ENCODE peak calls at places on chromosomes 11 and 22, in eight cellular contexts. K is prostate gland, P is heart left ventricle, F is AG04450, E is pancreas, H is esophagus squamous epithelium, B is spleen, J is DND-41. M is an unnamed sample.

GRCh38 chr11:81578571-81578970 is 1155.1 kb downstream of the FAM181B start:
- DNase-seq in F (no peak), B (no peak), K (no peak), H (no peak), J (no peak), P (no peak), E (no peak), M (no peak)

GRCh38 chr11:92240946-92241345 is 16.3 kb downstream of the FAT3 start:
- DNase-seq in H (no peak), B (no peak), J (no peak), P (no peak), F (no peak), K (no peak), E (no peak), M (no peak)

GRCh38 chr22:24975125-24975640 is 22.7 kb downstream of the KIAA1671 start:
- DNase-seq in P (no peak), K (no peak), J (no peak), F (no peak), H (no peak), E (no peak), B (no peak), M (no peak)

GRCh38 chr11:11782532-11783110 is 59.2 kb upstream of the USP47 start:
- DNase-seq in B (no peak), F (no peak), K (peak; percentile 88), J (no peak), H (no peak), P (no peak), E (no peak), M (no peak)

GRCh38 chr11:132064987-132065620 is 694.7 kb downstream of the NTM start:
- DNase-seq in B (no peak), P (no peak), K (no peak), J (no peak), F (peak; percentile 92), E (no peak), H (no peak), M (no peak)

GRCh38 chr11:86688398-86689179 is 16.2 kb upstream of the ME3 start:
- DNase-seq in K (no peak), J (no peak), P (no peak), H (no peak), B (no peak), F (peak; percentile 55), E (no peak), M (no peak)

GRCh38 chr22:39240841-39241631 is 3.7 kb downstream of the PDGFB start:
- DNase-seq in F (no peak), B (no peak), H (no peak), P (peak; percentile 60), E (peak; percentile 78), K (peak; percentile 83), J (no peak), M (peak; percentile 45)

GRCh38 chr11:66868726-66869291 is 11.9 kb downstream of the LRFN4 start:
- DNase-seq in K (no peak), F (no peak), P (no peak), J (no peak), B (peak; percentile 92), H (peak; percentile 27), E (peak; percentile 79), M (peak; percentile 61)

GRCh38 chr11:20474176-20474950 is 86.8 kb downstream of the PRMT3 start:
- DNase-seq in K (no peak), B (no peak), E (no peak), P (no peak), H (no peak), J (no peak), F (no peak), M (no peak)

GRCh38 chr22:45915151-45915550 is 61.8 kb downstream of the WNT7B start:
- DNase-seq in F (no peak), B (no peak), H (no peak), K (no peak), P (no peak), E (peak; percentile 18), J (no peak), M (no peak)

GRCh38 chr11:126197277-126197939 is 14.0 kb downstream of the RPUSD4 start:
- DNase-seq in F (peak; percentile 39), H (no peak), P (no peak), B (peak; percentile 24), J (no peak), K (no peak), E (no peak), M (no peak)

GRCh38 chr11:128399722-128400121 is 187.6 kb downstream of the ETS1 start:
- DNase-seq in H (no peak), F (no peak), J (no peak), E (no peak), K (no peak), B (no peak), P (no peak), M (no peak)

GRCh38 chr11:1310772-1311468 is 1.5 kb upstream of the TOLLIP start:
- DNase-seq in K (no peak), F (no peak), J (no peak), E (no peak), B (peak; percentile 89), P (no peak), H (no peak), M (no peak)

GRCh38 chr11:30919389-30920172 is 333.4 kb upstream of the MPPED2 start:
- DNase-seq in J (no peak), P (no peak), E (no peak), H (no peak), F (no peak), B (no peak), K (no peak), M (no peak)

GRCh38 chr11:64353101-64353738 is 5.7 kb upstream of the RPS6KA4 start:
- DNase-seq in K (no peak), F (no peak), E (peak; percentile 45), B (no peak), H (no peak), P (no peak), J (no peak), M (no peak)

GRCh38 chr22:32920032-32920628 is 118.6 kb downstream of the TIMP3 start:
- DNase-seq in B (no peak), E (no peak), K (no peak), F (peak; percentile 8), P (peak; percentile 47), H (no peak), J (no peak), M (no peak)

GRCh38 chr11:119661226-119661625 is 67.8 kb downstream of the NECTIN1 start:
- DNase-seq in H (no peak), K (no peak), P (no peak), E (no peak), J (no peak), F (no peak), B (no peak), M (no peak)

GRCh38 chr11:38323961-38324761 is 1726.1 kb upstream of the RAG2 start:
- DNase-seq in P (no peak), F (no peak), E (no peak), J (no peak), H (no peak), B (no peak), K (no peak), M (no peak)

GRCh38 chr22:47593911-47594311 is 831.5 kb downstream of the TBC1D22A start:
- DNase-seq in J (no peak), E (no peak), H (no peak), B (no peak), F (no peak), K (no peak), P (no peak), M (no peak)
- H3K9me3 ChIP-seq in J (no peaks in the 10 kb centered on the region), E (no peaks in the 10 kb centered on the region), H (no peaks in the 10 kb centered on the region), B (no peaks in the 10 kb centered on the region), F (peaks cover 73% of the 10 kb centered on the region), K (no peaks in the 10 kb centered on the region), P (no peaks in the 10 kb centered on the region), M (no peaks in the 10 kb centered on the region)

GRCh38 chr11:61922539-61922938 is 5.2 kb upstream of the RAB3IL1 start:
- DNase-seq in H (no peak), B (no peak), J (no peak), K (no peak), F (peak; percentile 27), E (no peak), P (peak; percentile 88), M (no peak)
- H3K27ac ChIP-seq in H (peak overlapping the region; percentile 70), B (peak overlapping the region; percentile 83), J (no peak overlapping the region), K (peak overlapping the region; percentile 63), F (peak overlapping the region; percentile 73), E (peak overlapping the region; percentile 54), P (peak overlapping the region; percentile 81), M (no peak overlapping the region)

DNA sequence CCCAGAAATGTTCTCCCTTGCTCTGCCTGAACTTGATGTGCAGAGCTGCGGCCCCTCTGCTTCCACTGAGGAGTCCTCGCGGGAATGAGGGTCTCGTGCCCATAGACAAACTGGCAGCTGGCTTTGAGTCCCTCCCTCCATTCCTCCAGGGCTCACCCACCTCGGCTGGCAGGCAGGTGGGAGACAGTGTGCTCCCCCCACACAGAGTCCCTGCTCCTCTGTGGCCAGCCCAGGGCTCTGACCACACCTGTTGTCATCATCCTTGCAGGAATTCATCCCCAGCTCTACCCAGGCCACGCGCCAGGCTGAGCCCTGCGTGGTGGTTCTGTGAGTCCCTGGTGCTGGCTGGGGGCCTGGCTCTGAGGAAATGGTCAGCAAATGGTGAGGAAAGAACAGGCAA is 521.9 kb downstream of the TBC1D22A start:
- DNase-seq in K (no peak), F (no peak), B (no peak), P (no peak), E (no peak), H (no peak), J (no peak), M (no peak)
- H3K9me3 ChIP-seq in K (no peaks in the 10 kb centered on the region), F (no peaks in the 10 kb centered on the region), B (no peaks in the 10 kb centered on the region), P (no peaks in the 10 kb centered on the region), E (no peaks in the 10 kb centered on the region), H (no peaks in the 10 kb centered on the region), J (no peaks in the 10 kb centered on the region), M (no peaks in the 10 kb centered on the region)

DNA sequence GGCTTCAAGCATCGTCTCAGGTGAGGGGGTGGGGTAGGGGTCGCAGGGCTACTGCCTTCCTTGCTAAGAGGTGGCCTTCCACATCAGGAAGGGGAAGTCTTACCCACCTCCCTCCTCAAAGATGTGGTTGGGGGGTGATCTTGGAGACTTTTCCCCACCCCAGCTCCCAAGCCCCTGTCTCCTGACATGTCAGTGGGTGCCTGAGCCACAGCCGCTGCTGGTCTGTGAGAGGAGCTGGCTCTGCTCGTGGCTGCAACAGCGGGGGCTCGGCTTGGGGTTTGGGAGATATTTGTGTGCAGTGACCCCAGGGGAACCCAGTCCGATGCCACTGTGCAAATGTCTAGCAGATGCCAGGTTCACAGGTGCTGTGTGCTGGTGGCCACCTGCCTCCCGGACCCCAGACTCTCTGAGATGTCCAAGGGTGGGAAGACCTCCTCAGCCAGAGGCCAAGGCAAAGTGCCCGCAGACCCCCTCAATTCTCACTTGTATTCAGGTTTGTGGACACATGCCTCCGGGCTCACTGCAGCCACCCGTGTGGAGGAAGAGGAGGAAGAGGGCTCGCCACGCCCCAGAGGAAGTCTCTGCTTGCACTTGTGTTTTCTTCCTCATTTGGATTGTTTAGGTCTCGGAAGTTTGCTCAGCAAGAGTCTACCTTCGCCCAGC is 1.9 kb downstream of the KCNQ1 start:
- DNase-seq in E (no peak), H (no peak), J (no peak), B (peak; percentile 94), K (no peak), P (no peak), F (no peak), M (no peak)
- H3K27ac ChIP-seq in E (peak overlapping the region; percentile 72), H (no peak overlapping the region), J (no peak overlapping the region), B (peak overlapping the region; percentile 77), K (no peak overlapping the region), P (no peak overlapping the region), F (no peak overlapping the region), M (peak overlapping the region; percentile 52)

DNA sequence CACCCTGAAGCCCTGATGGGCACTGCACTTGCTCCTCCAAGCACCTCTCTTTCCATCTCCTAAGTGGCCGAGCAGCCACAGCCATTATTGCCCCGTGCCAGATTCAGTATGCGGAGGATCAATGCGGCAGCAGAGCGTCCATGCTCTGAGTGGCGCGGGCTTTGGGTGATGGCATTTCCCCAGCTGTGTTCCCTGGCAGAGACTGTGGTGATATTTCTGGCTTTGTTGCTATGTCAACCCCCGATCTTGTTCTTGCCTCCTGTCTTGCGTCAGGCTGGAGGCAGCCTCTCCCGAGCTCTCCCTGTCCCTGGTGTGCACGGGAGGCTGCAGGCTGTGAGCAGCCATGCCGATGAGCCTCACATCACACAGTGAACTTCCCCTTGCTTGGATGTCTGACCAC is 1018.6 kb downstream of the TBC1D22A start:
- DNase-seq in B (no peak), E (no peak), F (no peak), J (no peak), K (no peak), H (no peak), P (no peak), M (no peak)
- H3K9me3 ChIP-seq in B (no peaks in the 10 kb centered on the region), E (no peaks in the 10 kb centered on the region), F (peaks cover 89% of the 10 kb centered on the region), J (peaks cover 11% of the 10 kb centered on the region), K (no peaks in the 10 kb centered on the region), H (no peaks in the 10 kb centered on the region), P (no peaks in the 10 kb centered on the region), M (no peaks in the 10 kb centered on the region)

M was measured in naive thymus-derived CD4-positive, alpha-beta T cell.